ENCODE peak calls at places on chromosomes 13 and 19, in eight cellular contexts. R is coronary artery, Y is right lobe of liver, K is gastrocnemius medialis, Q is breast epithelium, C is HL-60, V is heart right ventricle, P is thoracic aorta. O is an unnamed sample.

GRCh38 chr19:10510301-10510802 is 6.9 kb downstream of the S1PR5 start:
- DNase-seq in K (no peak), C (no peak), Q (no peak), P (no peak), R (no peak), Y (no peak), V (no peak), O (no peak)

GRCh38 chr13:114118763-114119123 is 13.7 kb downstream of the RASA3 start:
- DNase-seq in Q (no peak), Y (no peak), C (no peak), K (no peak), P (no peak), R (no peak), V (no peak), O (no peak)

GRCh38 chr19:31675187-31675913 is 326.1 kb upstream of the TSHZ3 start:
- DNase-seq in K (no peak), Y (no peak), P (no peak), Q (no peak), R (no peak), V (no peak), C (no peak), O (no peak)

GRCh38 chr19:44303976-44304568 is 753 bp downstream of the ZNF235 start:
- DNase-seq in C (no peak), Y (no peak), R (no peak), P (no peak), V (no peak), K (no peak), Q (no peak), O (peak; percentile 5)

GRCh38 chr13:102212729-102213128 is 189.1 kb downstream of the FGF14 start:
- DNase-seq in P (no peak), Y (no peak), R (no peak), V (no peak), K (no peak), Q (no peak), C (no peak), O (no peak)

GRCh38 chr13:34627499-34627898 is 314.6 kb upstream of the NBEA start:
- DNase-seq in R (no peak), P (no peak), V (no peak), Q (no peak), Y (no peak), K (no peak), C (no peak), O (no peak)

GRCh38 chr19:17158584-17158983 is 56.6 kb upstream of the USE1 start:
- DNase-seq in Q (no peak), P (no peak), R (no peak), Y (no peak), C (no peak), K (no peak), V (no peak), O (no peak)

GRCh38 chr19:18783958-18784785 is 6.9 kb downstream of the COMP start:
- DNase-seq in R (no peak), P (no peak), Y (no peak), V (no peak), Q (no peak), C (no peak), K (no peak), O (no peak)

GRCh38 chr19:3678188-3678587 is 22.1 kb downstream of the PIP5K1C start:
- DNase-seq in R (no peak), Y (no peak), P (no peak), Q (no peak), C (no peak), K (no peak), V (no peak), O (no peak)

GRCh38 chr13:94617389-94618000 is 15.8 kb downstream of the GPR180 start:
- DNase-seq in R (no peak), K (no peak), Q (no peak), C (no peak), V (no peak), Y (no peak), P (no peak), O (no peak)

GRCh38 chr19:6126335-6126974 is 9.0 kb upstream of the ACSBG2 start:
- DNase-seq in R (no peak), Y (no peak), V (no peak), Q (no peak), C (peak; percentile 90), P (no peak), K (no peak), O (no peak)

GRCh38 chr19:49614096-49614857 is 23.3 kb downstream of the PRR12 start:
- DNase-seq in Y (no peak), Q (no peak), P (no peak), K (no peak), R (no peak), V (no peak), C (no peak), O (no peak)

GRCh38 chr19:16351133-16351809 is 26.6 kb downstream of the KLF2 start:
- DNase-seq in C (no peak), P (no peak), R (no peak), K (no peak), V (no peak), Q (no peak), Y (no peak), O (no peak)

GRCh38 chr13:92317066-92317465 is 909.5 kb upstream of the GPC6 start:
- DNase-seq in V (no peak), K (no peak), C (no peak), Q (no peak), R (no peak), P (no peak), Y (no peak), O (no peak)

GRCh38 chr13:66673401-66673800 is 556.7 kb downstream of the PCDH9 start:
- DNase-seq in Y (no peak), R (no peak), Q (no peak), K (no peak), P (no peak), C (no peak), V (no peak), O (no peak)

GRCh38 chr13:100323937-100324336 is 235.0 kb downstream of the PCCA start:
- DNase-seq in Y (no peak), C (no peak), R (no peak), K (no peak), P (no peak), V (no peak), Q (no peak), O (no peak)

GRCh38 chr13:49400755-49401659 is 42.9 kb downstream of the CAB39L start:
- DNase-seq in Y (no peak), P (no peak), V (no peak), K (no peak), Q (peak; percentile 47), C (no peak), R (no peak), O (peak; percentile 71)

GRCh38 chr13:49560270-49561063 is 24.9 kb downstream of the RCBTB1 start:
- DNase-seq in Y (peak; percentile 66), R (no peak), P (no peak), Q (no peak), K (no peak), V (no peak), C (no peak), O (peak; percentile 73)

GRCh38 chr13:100584901-100585300 is 3.7 kb downstream of the GGACT start:
- DNase-seq in V (no peak), Y (no peak), P (no peak), C (no peak), Q (no peak), R (no peak), K (no peak), O (no peak)

GRCh38 chr13:90640976-90641375 is 706.5 kb upstream of the MIR17HG start:
- DNase-seq in C (no peak), R (no peak), K (no peak), Y (no peak), P (no peak), V (no peak), Q (no peak), O (no peak)

GRCh38 chr13:75425216-75426009 is 56.6 kb downstream of the TBC1D4 start:
- DNase-seq in V (no peak), C (no peak), R (no peak), Q (no peak), P (no peak), K (no peak), Y (no peak), O (no peak)

GRCh38 chr19:10363789-10364281 is 16.5 kb downstream of the TYK2 start:
- DNase-seq in P (no peak), Q (no peak), C (no peak), Y (no peak), R (no peak), V (no peak), K (no peak), O (no peak)

DNA sequence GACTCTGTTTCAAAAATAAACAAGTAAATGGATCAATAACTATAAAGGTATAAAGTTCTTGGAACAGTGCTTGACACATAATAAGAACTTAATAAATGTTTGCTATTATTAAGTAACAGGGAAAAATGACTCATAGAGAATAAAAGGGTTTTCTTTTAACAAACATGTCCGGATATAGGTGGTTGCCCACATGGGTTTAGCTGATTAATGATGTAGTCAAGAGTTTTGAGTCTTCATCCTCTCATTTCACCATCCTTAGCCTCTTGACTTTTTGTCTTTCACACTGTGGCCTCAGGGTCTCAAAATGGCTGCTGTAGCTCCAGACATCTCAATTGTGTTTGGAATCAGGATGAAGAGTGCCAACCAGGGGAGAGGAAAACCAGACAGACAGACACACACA is 98.0 kb downstream of the HSPH1 start:
- DNase-seq in R (no peak), P (no peak), C (no peak), V (no peak), Q (no peak), Y (no peak), K (no peak), O (no peak)
- H3K27ac ChIP-seq in R (no peak overlapping the region), P (no peak overlapping the region), C (no peak overlapping the region), V (no peak overlapping the region), Q (no peak overlapping the region), Y (no peak overlapping the region), K (no peak overlapping the region), O (no peak overlapping the region)

GRCh38 chr19:51398096-51398704 is 7.8 kb upstream of the C19orf84 start:
- DNase-seq in P (no peak), Q (no peak), V (no peak), R (no peak), K (no peak), Y (no peak), C (no peak), O (no peak)
- TF ChIP-seq CTCF in P (peak; percentile 31), Q (peak; percentile 14), V (peak; percentile 59), R (peak; percentile 25), K (no peak), Y (peak; percentile 61), C (peak; percentile 34), O (peak; percentile 34)

GRCh38 chr13:80437212-80437611 is 96.3 kb upstream of the SPRY2 start:
- DNase-seq in P (no peak), C (no peak), Q (no peak), Y (no peak), V (no peak), R (no peak), K (no peak), O (no peak)
- H3K27ac ChIP-seq in P (no peak overlapping the region), C (no peak overlapping the region), Q (peak overlapping the region; percentile 66), Y (no peak overlapping the region), V (peak overlapping the region; percentile 45), R (peak overlapping the region; percentile 28), K (peak overlapping the region; percentile 41), O (no peak overlapping the region)

GRCh38 chr13:96072392-96072791 is 17.5 kb upstream of the HS6ST3 start:
- DNase-seq in Q (no peak), C (no peak), P (no peak), K (no peak), Y (no peak), V (no peak), R (no peak), O (no peak)

GRCh38 chr13:96081888-96082287 is 8.0 kb upstream of the HS6ST3 start:
- DNase-seq in Q (no peak), Y (no peak), V (no peak), K (no peak), R (no peak), P (no peak), C (no peak), O (no peak)

GRCh38 chr13:96080676-96081075 is 9.2 kb upstream of the HS6ST3 start:
- DNase-seq in K (no peak), V (no peak), Q (no peak), Y (no peak), P (no peak), R (no peak), C (no peak), O (no peak)

GRCh38 chr13:96075953-96076543 is 13.9 kb upstream of the HS6ST3 start:
- DNase-seq in R (no peak), Q (no peak), Y (no peak), P (no peak), K (no peak), V (no peak), C (no peak), O (no peak)
- TF ChIP-seq CTCF in R (peak; percentile 31), Q (no peak), Y (peak; percentile 49), P (peak; percentile 49), K (peak; percentile 16), V (peak; percentile 54), C (peak; percentile 46), O (no peak)